ENCODE peak calls at places on chromosomes 13 and 19, in ten cellular contexts. Q is esophagus squamous epithelium, Z is IMR-90, N is heart left ventricle, B is A549, E is adrenal gland, V is H1, O is ovary, D is uterus, A is transverse colon. S is an unnamed sample.

GRCh38 chr13:24670927-24671326 is 9.3 kb upstream of the ATP12A start:
- DNase-seq in V (no peak), A (no peak), N (no peak), O (no peak), E (no peak), Q (no peak), D (no peak), Z (no peak), B (peak), S (no peak)

GRCh38 chr19:36898422-36898821 is 17.7 kb downstream of the ZNF829 start:
- DNase-seq in D (no peak), Q (no peak), A (no peak), B (no peak), V (no peak), E (no peak), N (no peak), O (no peak), Z (no peak), S (no peak)

GRCh38 chr19:1161716-1162115 is 12.4 kb downstream of the SBNO2 start:
- DNase-seq in N (peak), Q (no peak), O (no peak), V (no peak), D (no peak), Z (peak), B (peak), A (peak), E (peak), S (peak)

GRCh38 chr13:71039440-71039839 is 827.6 kb downstream of the DACH1 start:
- DNase-seq in A (no peak), Z (no peak), Q (no peak), B (no peak), O (no peak), V (no peak), D (no peak), N (no peak), E (no peak), S (no peak)

GRCh38 chr19:2362970-2363300 is 2.9 kb downstream of the TMPRSS9 start:
- DNase-seq in N (no peak), Z (no peak), A (no peak), B (no peak), O (no peak), E (no peak), D (no peak), V (no peak), Q (no peak), S (no peak)

GRCh38 chr19:57934820-57935665 is at the start of gene ZNF418:
- DNase-seq in B (peak), E (peak), A (peak), V (peak), O (peak), D (peak), Z (peak), Q (no peak), N (peak), S (peak)

GRCh38 chr13:59111711-59112110 is 1052.0 kb downstream of the DIAPH3 start:
- DNase-seq in Q (no peak), O (no peak), E (no peak), Z (peak), D (no peak), B (no peak), A (no peak), N (no peak), V (no peak), S (no peak)

GRCh38 chr19:36051637-36052036 is 2.4 kb downstream of the THAP8 start:
- DNase-seq in V (no peak), E (no peak), N (no peak), B (no peak), Q (no peak), A (no peak), D (no peak), O (no peak), Z (no peak), S (no peak)

GRCh38 chr19:10553943-10554381 is 10.3 kb downstream of the ATG4D start:
- DNase-seq in E (no peak), V (no peak), D (no peak), A (peak), O (no peak), Q (no peak), B (no peak), N (no peak), Z (no peak), S (no peak)

GRCh38 chr19:2477141-2477710 is 1.3 kb downstream of the GADD45B start:
- DNase-seq in Z (peak), A (peak), V (no peak), O (peak), D (peak), N (peak), E (no peak), B (no peak), Q (no peak), S (peak)

GRCh38 chr13:33129886-33130285 is 113.7 kb downstream of the KL start:
- DNase-seq in E (no peak), O (no peak), Q (no peak), V (no peak), B (no peak), N (no peak), Z (no peak), A (no peak), D (no peak), S (no peak)

GRCh38 chr13:49262634-49263033 is 14.9 kb downstream of the CDADC1 start:
- DNase-seq in O (no peak), V (no peak), D (no peak), E (no peak), B (no peak), N (no peak), A (no peak), Q (no peak), Z (no peak), S (no peak)

GRCh38 chr13:71874490-71874889 is 7.5 kb upstream of the DACH1 start:
- DNase-seq in N (no peak), O (no peak), E (no peak), V (no peak), D (no peak), B (no peak), A (peak), Z (no peak), Q (no peak), S (no peak)

GRCh38 chr13:48161530-48162179 is 66.8 kb upstream of the MED4 start:
- DNase-seq in Q (no peak), Z (no peak), N (peak), D (no peak), V (no peak), O (no peak), A (peak), B (no peak), E (peak), S (peak)

GRCh38 chr13:46010148-46010547 is 42.4 kb downstream of the ZC3H13 start:
- DNase-seq in B (peak), V (no peak), O (no peak), Z (no peak), N (no peak), E (no peak), D (no peak), Q (no peak), A (no peak), S (no peak)

GRCh38 chr13:76512676-76513277 is 373.4 kb downstream of the KCTD12 start:
- DNase-seq in B (peak), E (no peak), D (no peak), A (no peak), V (no peak), O (no peak), N (no peak), Z (peak), Q (no peak), S (no peak)

GRCh38 chr19:50349277-50350057 is 16.0 kb downstream of the NAPSA start:
- DNase-seq in D (no peak), N (no peak), B (no peak), Z (no peak), E (no peak), Q (no peak), O (no peak), V (no peak), A (no peak), S (no peak)

GRCh38 chr13:113902956-113903355 is 39.1 kb upstream of the GAS6 start:
- DNase-seq in V (no peak), A (no peak), B (no peak), Q (no peak), D (no peak), N (no peak), Z (no peak), O (no peak), E (no peak), S (no peak)

GRCh38 chr19:41839211-41839610 is 5.3 kb downstream of the LYPD4 start:
- DNase-seq in A (no peak), V (no peak), Z (no peak), D (no peak), Q (no peak), B (no peak), N (no peak), E (no peak), O (no peak), S (no peak)

GRCh38 chr13:39385621-39386231 is 217.3 kb downstream of the LHFPL6 start:
- DNase-seq in N (no peak), D (no peak), B (no peak), E (no peak), V (peak), Q (no peak), A (no peak), Z (peak), O (no peak), S (no peak)

GRCh38 chr19:10766681-10767201 is 48.9 kb downstream of the DNM2 start:
- DNase-seq in Z (peak), O (peak), D (no peak), E (peak), B (no peak), A (no peak), N (peak), V (no peak), Q (no peak), S (no peak)

GRCh38 chr19:55149078-55150003 is at the start of gene TNNT1:
- DNase-seq in O (no peak), B (peak), E (no peak), A (no peak), Q (no peak), Z (no peak), D (no peak), N (peak), V (no peak), S (peak)

GRCh38 chr19:39937792-39938191 is 3.4 kb upstream of the FCGBP start:
- DNase-seq in V (no peak), B (no peak), Z (no peak), E (no peak), O (no peak), Q (no peak), D (no peak), N (no peak), A (no peak), S (no peak)

GRCh38 chr19:39941151-39941550 is 6.7 kb upstream of the FCGBP start:
- DNase-seq in Z (no peak), A (no peak), N (no peak), E (no peak), B (no peak), Q (no peak), D (no peak), V (no peak), O (no peak), S (no peak)

GRCh38 chr19:39940221-39940833 is 5.9 kb upstream of the FCGBP start:
- DNase-seq in N (no peak), D (no peak), B (no peak), V (no peak), O (no peak), Q (no peak), E (no peak), A (no peak), Z (no peak), S (no peak)

GRCh38 chr19:39943586-39943985 is 9.2 kb upstream of the FCGBP start:
- DNase-seq in V (no peak), Z (no peak), N (no peak), Q (no peak), B (peak), D (no peak), E (no peak), A (peak), O (no peak), S (no peak)

DNA sequence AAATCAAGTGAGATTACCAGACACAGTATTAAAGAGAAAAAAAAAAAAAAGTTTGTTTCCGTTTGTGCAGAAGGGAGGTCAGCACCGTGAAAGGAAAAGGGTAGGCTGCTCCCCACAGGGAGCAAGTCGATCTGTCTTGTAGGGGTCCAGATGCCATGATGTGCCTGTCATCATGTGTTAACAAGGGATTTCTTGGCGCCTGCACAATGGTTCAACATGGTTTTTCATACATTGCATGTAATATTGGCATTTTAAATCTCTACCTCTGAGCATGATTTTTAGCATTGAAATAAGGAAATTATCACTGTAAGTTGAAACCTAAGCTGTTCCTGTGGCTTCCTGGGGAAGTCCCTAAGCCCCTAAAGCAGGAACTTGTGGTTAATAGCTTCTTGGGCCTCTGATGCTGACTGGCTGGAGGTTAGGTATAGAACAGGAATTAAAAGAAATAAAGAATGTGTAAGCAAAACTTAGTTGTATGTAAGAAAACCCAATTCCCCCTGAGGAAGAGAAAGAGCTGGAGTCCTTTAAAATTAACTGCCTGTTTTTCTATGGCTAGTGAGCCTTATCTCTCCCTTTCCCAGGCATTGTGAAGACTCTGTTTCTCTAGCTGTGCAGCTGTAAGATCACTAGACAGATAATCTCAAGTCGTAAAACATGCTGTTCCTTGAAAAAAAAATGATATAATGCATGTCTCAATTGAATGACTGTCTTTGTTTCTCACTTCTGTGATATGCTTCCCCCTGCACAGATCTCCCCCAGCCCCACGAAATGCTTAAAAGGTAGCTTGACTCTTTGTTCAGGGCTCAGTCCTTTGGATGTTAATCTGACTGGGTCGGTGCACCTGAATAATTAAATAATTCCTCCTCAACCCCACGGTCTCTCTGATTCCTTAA is 7.4 kb upstream of the FCGBP start:
- DNase-seq in V (no peak), N (no peak), E (no peak), A (peak), Q (no peak), Z (peak), O (no peak), D (no peak), B (no peak), S (no peak)
- H3K27ac ChIP-seq in V (no peak), N (no peak), E (no peak), A (peak), Q (peak), Z (no peak), O (no peak), D (no peak), B (peak), S (no peak)

GRCh38 chr13:99357149-99357596 is 50.0 kb upstream of the GPR183 start:
- DNase-seq in E (peak), B (no peak), A (no peak), Q (no peak), D (no peak), V (no peak), N (no peak), Z (peak), O (no peak), S (no peak)
- TF ChIP-seq POLR2A in E (no peak), B (no peak), A (no peak), Q (peak), D (no peak), V (no peak), N (no peak), Z (no peak), O (no peak), S (no peak)

DNA sequence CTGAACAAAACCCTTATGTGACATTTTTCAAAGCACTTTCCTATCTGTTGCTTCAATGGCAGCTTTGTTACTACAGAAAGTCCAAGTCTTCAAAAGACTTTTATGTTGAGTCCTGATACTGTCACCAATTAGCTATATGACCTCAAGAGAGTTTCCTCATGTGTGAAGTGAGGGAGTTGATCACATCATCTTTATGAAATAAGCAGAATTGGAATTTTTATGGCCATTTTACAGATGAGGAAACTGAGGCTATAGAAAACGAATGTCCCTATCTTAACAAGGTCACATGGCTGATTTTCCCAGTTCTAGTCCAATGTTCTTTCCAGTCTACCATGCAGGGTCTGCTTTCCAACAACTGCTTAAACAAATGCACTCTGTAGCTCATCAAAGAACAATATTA is 2.6 kb downstream of the TNFRSF19 start:
- DNase-seq in Q (no peak), V (no peak), D (no peak), O (no peak), Z (no peak), E (no peak), B (no peak), N (no peak), A (no peak), S (no peak)
- H3K27ac ChIP-seq in Q (peak), V (no peak), D (no peak), O (no peak), Z (no peak), E (no peak), B (no peak), N (no peak), A (no peak), S (no peak)

GRCh38 chr19:7109678-7110289 is 40.3 kb downstream of the ZNF557 start:
- DNase-seq in N (no peak), D (no peak), A (no peak), E (no peak), B (no peak), V (peak), O (no peak), Z (no peak), Q (no peak), S (no peak)

GRCh38 chr19:7112675-7113074 is 43.2 kb downstream of the ZNF557 start:
- DNase-seq in D (no peak), Q (no peak), E (no peak), B (no peak), N (no peak), A (no peak), V (no peak), O (no peak), Z (no peak), S (no peak)

GRCh38 chr19:7115721-7116120 is 46.2 kb downstream of the ZNF557 start:
- DNase-seq in A (no peak), E (no peak), D (no peak), N (no peak), O (no peak), Z (no peak), B (no peak), V (no peak), Q (no peak), S (no peak)

GRCh38 chr19:7117248-7117647 is 47.7 kb downstream of the ZNF557 start:
- DNase-seq in N (no peak), E (no peak), O (no peak), D (no peak), A (no peak), Z (no peak), B (no peak), V (no peak), Q (no peak), S (no peak)

DNA sequence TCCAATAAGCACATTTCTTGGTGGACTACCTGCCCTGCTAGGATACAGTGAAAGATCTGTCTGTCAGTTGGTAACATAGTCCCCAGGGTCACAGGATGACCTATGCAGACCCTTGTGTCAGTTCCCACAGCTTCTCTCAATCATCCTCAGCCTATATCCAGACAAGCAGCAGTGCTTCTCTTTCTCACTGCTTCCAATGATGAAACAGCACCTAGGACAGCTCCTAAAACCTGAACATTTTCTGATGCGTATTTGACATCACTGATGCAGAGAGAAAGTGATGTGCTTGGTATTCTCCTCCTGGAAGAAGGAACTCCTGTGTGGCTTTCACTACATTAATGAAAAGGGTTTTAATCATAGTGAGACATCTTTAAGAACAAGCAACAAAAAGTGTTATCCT is 43.7 kb downstream of the ZNF557 start:
- DNase-seq in Q (no peak), D (no peak), E (no peak), Z (no peak), A (no peak), B (no peak), N (no peak), O (no peak), V (no peak), S (no peak)
- TF ChIP-seq POLR2A in Q (no peak), D (no peak), E (no peak), Z (no peak), A (no peak), B (no peak), N (no peak), O (no peak), V (no peak), S (no peak)

GRCh38 chr13:50358715-50359367 is 343.6 kb downstream of the KCNRG start:
- DNase-seq in N (no peak), Z (no peak), V (no peak), O (no peak), B (no peak), A (no peak), D (no peak), E (no peak), Q (no peak), S (no peak)

GRCh38 chr13:50357136-50357535 is 341.9 kb downstream of the KCNRG start:
- DNase-seq in A (no peak), B (no peak), Q (no peak), N (no peak), Z (no peak), V (no peak), E (no peak), D (no peak), O (no peak), S (no peak)

GRCh38 chr13:50355797-50356196 is 340.6 kb downstream of the KCNRG start:
- DNase-seq in A (no peak), B (no peak), O (no peak), Z (no peak), N (no peak), Q (no peak), E (no peak), V (no peak), D (no peak), S (no peak)

GRCh38 chr13:50358221-50358620 is 343.0 kb downstream of the KCNRG start:
- DNase-seq in B (no peak), Z (no peak), D (peak), E (no peak), V (no peak), Q (no peak), A (no peak), O (no peak), N (no peak), S (no peak)

DNA sequence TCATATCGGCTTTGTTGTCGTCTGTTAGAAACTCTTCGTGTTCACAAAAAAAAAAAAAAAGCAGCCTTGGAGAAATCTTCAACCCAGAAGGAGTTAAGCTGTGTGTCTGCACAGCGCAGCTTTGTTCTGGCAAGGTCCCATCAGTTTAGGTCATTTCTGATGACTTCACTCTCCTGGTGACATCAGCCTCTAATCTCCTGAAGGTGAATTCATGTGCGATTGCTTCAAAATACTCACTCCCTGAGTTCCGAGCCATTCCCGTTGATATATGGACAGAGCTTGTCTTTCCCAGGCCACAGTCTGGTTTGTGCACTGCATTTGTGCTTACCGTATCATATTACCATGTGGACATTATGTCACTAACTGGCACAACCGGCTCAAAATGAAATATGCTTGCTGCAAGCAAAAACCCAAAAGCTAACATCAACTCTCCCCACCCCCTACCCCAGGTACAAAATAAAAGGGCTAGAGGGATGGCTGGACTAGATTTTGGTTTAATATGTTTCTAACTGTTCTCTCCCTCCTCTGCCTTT is 342.4 kb downstream of the KCNRG start:
- DNase-seq in B (no peak), O (peak), E (peak), Z (peak), V (no peak), A (no peak), N (peak), D (peak), Q (no peak), S (no peak)
- H3K27ac ChIP-seq in B (no peak), O (peak), E (peak), Z (no peak), V (no peak), A (peak), N (no peak), D (peak), Q (peak), S (peak)

GRCh38 chr19:44002566-44003460 is at the start of gene ZNF230:
- DNase-seq in O (peak), V (peak), D (peak), Z (peak), N (peak), B (peak), A (peak), Q (peak), E (peak), S (peak)
- TF ChIP-seq POLR2A in O (peak), V (no peak), D (no peak), Z (peak), N (peak), B (peak), A (peak), Q (peak), E (no peak), S (no peak)

S was measured in gastrocnemius medialis.